ENCODE peak calls at places on chromosomes 13 and 19, in ten cellular contexts. One of them, this sample, is unnamed.

GRCh38 chr13:23383151-23383550 is 50.4 kb downstream of the SACS start:
- DNase-seq in EH: no peak
- DNase-seq in stimulated activated CD4-positive, alpha-beta T cell treated with anti-CD3 and anti-CD28 coated beads, Interleukin-15, amount 100 ng/mL, for 24 hours: no peak
- DNase-seq in amniotic epithelial cell: no peak
- DNase-seq in progenitor cell of endocrine pancreas: no peak
- DNase-seq in AG09319: no peak
- DNase-seq in foreskin keratinocyte: peak
- DNase-seq in Right ventricle myocardium superior: no peak
- DNase-seq in fibroblast of the aortic adventitia: no peak
- DNase-seq in frontal cortex: no peak
- DNase-seq in this sample: no peak

GRCh38 chr13:48070942-48071341 is 24.0 kb downstream of the MED4 start:
- DNase-seq in EH: no peak
- DNase-seq in stimulated activated CD4-positive, alpha-beta T cell treated with anti-CD3 and anti-CD28 coated beads, Interleukin-15, amount 100 ng/mL, for 24 hours: no peak
- DNase-seq in amniotic epithelial cell: no peak
- DNase-seq in progenitor cell of endocrine pancreas: no peak
- DNase-seq in AG09319: no peak
- DNase-seq in foreskin keratinocyte: no peak
- DNase-seq in Right ventricle myocardium superior: no peak
- DNase-seq in fibroblast of the aortic adventitia: no peak
- DNase-seq in frontal cortex: no peak
- DNase-seq in this sample: peak

GRCh38 chr13:26465514-26465913 is 92.0 kb upstream of the WASF3 start:
- DNase-seq in EH: no peak
- DNase-seq in stimulated activated CD4-positive, alpha-beta T cell treated with anti-CD3 and anti-CD28 coated beads, Interleukin-15, amount 100 ng/mL, for 24 hours: no peak
- DNase-seq in amniotic epithelial cell: no peak
- DNase-seq in progenitor cell of endocrine pancreas: no peak
- DNase-seq in AG09319: no peak
- DNase-seq in foreskin keratinocyte: no peak
- DNase-seq in Right ventricle myocardium superior: no peak
- DNase-seq in fibroblast of the aortic adventitia: no peak
- DNase-seq in frontal cortex: no peak
- DNase-seq in this sample: no peak

GRCh38 chr19:13149628-13150186 is 468 bp downstream of the STX10 start:
- DNase-seq in EH: peak
- DNase-seq in stimulated activated CD4-positive, alpha-beta T cell treated with anti-CD3 and anti-CD28 coated beads, Interleukin-15, amount 100 ng/mL, for 24 hours: peak
- DNase-seq in amniotic epithelial cell: no peak
- DNase-seq in progenitor cell of endocrine pancreas: peak
- DNase-seq in AG09319: no peak
- DNase-seq in foreskin keratinocyte: no peak
- DNase-seq in Right ventricle myocardium superior: peak
- DNase-seq in fibroblast of the aortic adventitia: peak
- DNase-seq in frontal cortex: no peak
- DNase-seq in this sample: no peak

GRCh38 chr13:48749144-48749543 is 95.4 kb downstream of the CYSLTR2 start:
- DNase-seq in EH: peak
- DNase-seq in stimulated activated CD4-positive, alpha-beta T cell treated with anti-CD3 and anti-CD28 coated beads, Interleukin-15, amount 100 ng/mL, for 24 hours: no peak
- DNase-seq in amniotic epithelial cell: peak
- DNase-seq in progenitor cell of endocrine pancreas: no peak
- DNase-seq in AG09319: no peak
- DNase-seq in foreskin keratinocyte: peak
- DNase-seq in Right ventricle myocardium superior: no peak
- DNase-seq in fibroblast of the aortic adventitia: peak
- DNase-seq in frontal cortex: no peak
- DNase-seq in this sample: no peak

GRCh38 chr19:46755853-46756543 is 9.7 kb upstream of the STRN4 start:
- DNase-seq in EH: no peak
- DNase-seq in stimulated activated CD4-positive, alpha-beta T cell treated with anti-CD3 and anti-CD28 coated beads, Interleukin-15, amount 100 ng/mL, for 24 hours: no peak
- DNase-seq in amniotic epithelial cell: no peak
- DNase-seq in progenitor cell of endocrine pancreas: no peak
- DNase-seq in AG09319: no peak
- DNase-seq in foreskin keratinocyte: no peak
- DNase-seq in Right ventricle myocardium superior: no peak
- DNase-seq in fibroblast of the aortic adventitia: no peak
- DNase-seq in frontal cortex: no peak
- DNase-seq in this sample: no peak

GRCh38 chr13:19062801-19063200 is 118.8 kb downstream of the TUBA3C start:
- DNase-seq in EH: no peak
- DNase-seq in stimulated activated CD4-positive, alpha-beta T cell treated with anti-CD3 and anti-CD28 coated beads, Interleukin-15, amount 100 ng/mL, for 24 hours: no peak
- DNase-seq in amniotic epithelial cell: no peak
- DNase-seq in progenitor cell of endocrine pancreas: no peak
- DNase-seq in AG09319: no peak
- DNase-seq in foreskin keratinocyte: no peak
- DNase-seq in Right ventricle myocardium superior: no peak
- DNase-seq in fibroblast of the aortic adventitia: no peak
- DNase-seq in frontal cortex: no peak
- DNase-seq in this sample: no peak

GRCh38 chr13:44561352-44561751 is 14.8 kb downstream of the TSC22D1 start:
- DNase-seq in EH: no peak
- DNase-seq in stimulated activated CD4-positive, alpha-beta T cell treated with anti-CD3 and anti-CD28 coated beads, Interleukin-15, amount 100 ng/mL, for 24 hours: no peak
- DNase-seq in amniotic epithelial cell: no peak
- DNase-seq in progenitor cell of endocrine pancreas: no peak
- DNase-seq in AG09319: no peak
- DNase-seq in foreskin keratinocyte: no peak
- DNase-seq in Right ventricle myocardium superior: no peak
- DNase-seq in fibroblast of the aortic adventitia: no peak
- DNase-seq in frontal cortex: no peak
- DNase-seq in this sample: no peak

GRCh38 chr19:17243854-17244617 is 1.7 kb downstream of the NR2F6 start:
- DNase-seq in EH: peak
- DNase-seq in stimulated activated CD4-positive, alpha-beta T cell treated with anti-CD3 and anti-CD28 coated beads, Interleukin-15, amount 100 ng/mL, for 24 hours: no peak
- DNase-seq in amniotic epithelial cell: no peak
- DNase-seq in progenitor cell of endocrine pancreas: peak
- DNase-seq in AG09319: no peak
- DNase-seq in foreskin keratinocyte: no peak
- DNase-seq in Right ventricle myocardium superior: peak
- DNase-seq in fibroblast of the aortic adventitia: peak
- DNase-seq in frontal cortex: no peak
- DNase-seq in this sample: peak

GRCh38 chr19:49978324-49978723 is 17.4 kb upstream of the SIGLEC11 start:
- DNase-seq in EH: no peak
- DNase-seq in stimulated activated CD4-positive, alpha-beta T cell treated with anti-CD3 and anti-CD28 coated beads, Interleukin-15, amount 100 ng/mL, for 24 hours: no peak
- DNase-seq in amniotic epithelial cell: no peak
- DNase-seq in progenitor cell of endocrine pancreas: no peak
- DNase-seq in AG09319: no peak
- DNase-seq in foreskin keratinocyte: no peak
- DNase-seq in Right ventricle myocardium superior: peak
- DNase-seq in fibroblast of the aortic adventitia: no peak
- DNase-seq in frontal cortex: no peak
- DNase-seq in this sample: no peak

GRCh38 chr19:46863818-46864629 is 3.2 kb downstream of the ARHGAP35 start:
- DNase-seq in EH: peak
- DNase-seq in stimulated activated CD4-positive, alpha-beta T cell treated with anti-CD3 and anti-CD28 coated beads, Interleukin-15, amount 100 ng/mL, for 24 hours: no peak
- DNase-seq in amniotic epithelial cell: peak
- DNase-seq in progenitor cell of endocrine pancreas: no peak
- DNase-seq in AG09319: peak
- DNase-seq in foreskin keratinocyte: no peak
- DNase-seq in Right ventricle myocardium superior: no peak
- DNase-seq in fibroblast of the aortic adventitia: peak
- DNase-seq in frontal cortex: no peak
- DNase-seq in this sample: peak

GRCh38 chr19:40055832-40056504 is at the start of gene ZNF780B:
- DNase-seq in EH: peak
- DNase-seq in stimulated activated CD4-positive, alpha-beta T cell treated with anti-CD3 and anti-CD28 coated beads, Interleukin-15, amount 100 ng/mL, for 24 hours: peak
- DNase-seq in amniotic epithelial cell: peak
- DNase-seq in progenitor cell of endocrine pancreas: peak
- DNase-seq in AG09319: peak
- DNase-seq in foreskin keratinocyte: peak
- DNase-seq in Right ventricle myocardium superior: peak
- DNase-seq in fibroblast of the aortic adventitia: peak
- DNase-seq in frontal cortex: peak
- DNase-seq in this sample: peak

GRCh38 chr19:18098891-18099622 is 1.5 kb downstream of the MAST3 start:
- DNase-seq in EH: peak
- DNase-seq in stimulated activated CD4-positive, alpha-beta T cell treated with anti-CD3 and anti-CD28 coated beads, Interleukin-15, amount 100 ng/mL, for 24 hours: peak
- DNase-seq in amniotic epithelial cell: no peak
- DNase-seq in progenitor cell of endocrine pancreas: no peak
- DNase-seq in AG09319: no peak
- DNase-seq in foreskin keratinocyte: no peak
- DNase-seq in Right ventricle myocardium superior: no peak
- DNase-seq in fibroblast of the aortic adventitia: no peak
- DNase-seq in frontal cortex: peak
- DNase-seq in this sample: peak

GRCh38 chr13:29654384-29654783 is 58.9 kb upstream of the SLC7A1 start:
- DNase-seq in EH: no peak
- DNase-seq in stimulated activated CD4-positive, alpha-beta T cell treated with anti-CD3 and anti-CD28 coated beads, Interleukin-15, amount 100 ng/mL, for 24 hours: no peak
- DNase-seq in amniotic epithelial cell: no peak
- DNase-seq in progenitor cell of endocrine pancreas: no peak
- DNase-seq in AG09319: no peak
- DNase-seq in foreskin keratinocyte: no peak
- DNase-seq in Right ventricle myocardium superior: no peak
- DNase-seq in fibroblast of the aortic adventitia: peak
- DNase-seq in frontal cortex: no peak
- DNase-seq in this sample: no peak

GRCh38 chr19:48194041-48194871 is 23.8 kb downstream of the ZSWIM9 start:
- DNase-seq in EH: no peak
- DNase-seq in stimulated activated CD4-positive, alpha-beta T cell treated with anti-CD3 and anti-CD28 coated beads, Interleukin-15, amount 100 ng/mL, for 24 hours: peak
- DNase-seq in amniotic epithelial cell: peak
- DNase-seq in progenitor cell of endocrine pancreas: no peak
- DNase-seq in AG09319: no peak
- DNase-seq in foreskin keratinocyte: no peak
- DNase-seq in Right ventricle myocardium superior: no peak
- DNase-seq in fibroblast of the aortic adventitia: peak
- DNase-seq in frontal cortex: no peak
- DNase-seq in this sample: peak

GRCh38 chr19:35872180-35872579 is 3.8 kb downstream of the APLP1 start:
- DNase-seq in EH: no peak
- DNase-seq in stimulated activated CD4-positive, alpha-beta T cell treated with anti-CD3 and anti-CD28 coated beads, Interleukin-15, amount 100 ng/mL, for 24 hours: no peak
- DNase-seq in amniotic epithelial cell: no peak
- DNase-seq in progenitor cell of endocrine pancreas: no peak
- DNase-seq in AG09319: no peak
- DNase-seq in foreskin keratinocyte: no peak
- DNase-seq in Right ventricle myocardium superior: no peak
- DNase-seq in fibroblast of the aortic adventitia: no peak
- DNase-seq in frontal cortex: no peak
- DNase-seq in this sample: peak

GRCh38 chr13:25821761-25822160 is 230.1 kb downstream of the SHISA2 start:
- DNase-seq in EH: no peak
- DNase-seq in stimulated activated CD4-positive, alpha-beta T cell treated with anti-CD3 and anti-CD28 coated beads, Interleukin-15, amount 100 ng/mL, for 24 hours: no peak
- DNase-seq in amniotic epithelial cell: no peak
- DNase-seq in progenitor cell of endocrine pancreas: no peak
- DNase-seq in AG09319: no peak
- DNase-seq in foreskin keratinocyte: no peak
- DNase-seq in Right ventricle myocardium superior: no peak
- DNase-seq in fibroblast of the aortic adventitia: no peak
- DNase-seq in frontal cortex: no peak
- DNase-seq in this sample: no peak

GRCh38 chr19:35271546-35271945 is 2.8 kb downstream of the USF2 start:
- DNase-seq in EH: no peak
- DNase-seq in stimulated activated CD4-positive, alpha-beta T cell treated with anti-CD3 and anti-CD28 coated beads, Interleukin-15, amount 100 ng/mL, for 24 hours: no peak
- DNase-seq in amniotic epithelial cell: no peak
- DNase-seq in progenitor cell of endocrine pancreas: no peak
- DNase-seq in AG09319: no peak
- DNase-seq in foreskin keratinocyte: no peak
- DNase-seq in Right ventricle myocardium superior: no peak
- DNase-seq in fibroblast of the aortic adventitia: no peak
- DNase-seq in frontal cortex: no peak
- DNase-seq in this sample: no peak

GRCh38 chr19:7748756-7749155 is 1.4 kb upstream of the CD209 start:
- DNase-seq in EH: peak
- DNase-seq in stimulated activated CD4-positive, alpha-beta T cell treated with anti-CD3 and anti-CD28 coated beads, Interleukin-15, amount 100 ng/mL, for 24 hours: peak
- DNase-seq in amniotic epithelial cell: no peak
- DNase-seq in progenitor cell of endocrine pancreas: no peak
- DNase-seq in AG09319: no peak
- DNase-seq in foreskin keratinocyte: peak
- DNase-seq in Right ventricle myocardium superior: no peak
- DNase-seq in fibroblast of the aortic adventitia: peak
- DNase-seq in frontal cortex: no peak
- DNase-seq in this sample: peak